ENCODE peak calls at places on chromosomes 16 and 17, in nine cellular contexts. Y, B, R, O, J, X, H, V and C are unnamed samples.

GRCh38 chr16:66933776-66934137 is 445 bp downstream of the CIAO2B start:
- DNase-seq in Y (no peak), B (no peak), R (no peak), O (no peak), J (no peak), X (no peak), H (no peak), V (no peak), C (no peak)

GRCh38 chr17:28475151-28475900 is 1.9 kb downstream of the SLC13A2 start:
- DNase-seq in Y (no peak), B (peak), R (no peak), O (no peak), J (peak), X (no peak), H (no peak), V (no peak), C (no peak)

GRCh38 chr16:15502041-15502725 is 67.8 kb downstream of the BMERB1 start:
- DNase-seq in Y (no peak), B (peak), R (peak), O (no peak), J (no peak), X (no peak), H (no peak), V (no peak), C (peak)

GRCh38 chr17:80212109-80212508 is 8.0 kb downstream of the SGSH start:
- DNase-seq in Y (no peak), B (no peak), R (no peak), O (no peak), J (no peak), X (no peak), H (no peak), V (no peak), C (no peak)

GRCh38 chr16:86809458-86809955 is 231.2 kb downstream of the FOXL1 start:
- DNase-seq in Y (no peak), B (peak), R (no peak), O (no peak), J (no peak), X (no peak), H (no peak), V (no peak), C (peak)

GRCh38 chr16:89701425-89702406 is at the start of gene SPATA2L:
- DNase-seq in Y (peak), B (peak), R (peak), O (peak), J (peak), X (peak), H (peak), V (peak), C (peak)

GRCh38 chr17:9824094-9824493 is 1.6 kb upstream of the GLP2R start:
- DNase-seq in Y (no peak), B (no peak), R (peak), O (no peak), J (no peak), X (no peak), H (no peak), V (no peak), C (no peak)

GRCh38 chr16:22302776-22303363 is 5.7 kb downstream of the POLR3E start:
- DNase-seq in Y (no peak), B (no peak), R (no peak), O (no peak), J (no peak), X (no peak), H (no peak), V (no peak), C (no peak)

GRCh38 chr16:50591800-50592771 is 43.9 kb downstream of the NKD1 start:
- DNase-seq in Y (no peak), B (no peak), R (no peak), O (no peak), J (peak), X (peak), H (peak), V (peak), C (no peak)

GRCh38 chr17:37478187-37478586 is 11.5 kb upstream of the DUSP14 start:
- DNase-seq in Y (no peak), B (peak), R (no peak), O (no peak), J (no peak), X (no peak), H (no peak), V (no peak), C (peak)

GRCh38 chr16:81790772-81791171 is 11.7 kb downstream of the PLCG2 start:
- DNase-seq in Y (no peak), B (no peak), R (no peak), O (no peak), J (no peak), X (no peak), H (no peak), V (no peak), C (peak)

GRCh38 chr17:80212962-80213650 is 7.0 kb downstream of the SGSH start:
- DNase-seq in Y (no peak), B (no peak), R (no peak), O (no peak), J (no peak), X (no peak), H (no peak), V (no peak), C (no peak)

GRCh38 chr17:81641825-81642489 is 5.0 kb downstream of the TSPAN10 start:
- DNase-seq in Y (no peak), B (peak), R (no peak), O (no peak), J (no peak), X (no peak), H (no peak), V (no peak), C (peak)

GRCh38 chr17:51817955-51818354 is 340.6 kb downstream of the CA10 start:
- DNase-seq in Y (no peak), B (no peak), R (no peak), O (no peak), J (no peak), X (no peak), H (no peak), V (no peak), C (no peak)

GRCh38 chr16:70529051-70529777 is 5.6 kb downstream of the SF3B3 start:
- DNase-seq in Y (no peak), B (peak), R (no peak), O (no peak), J (no peak), X (no peak), H (no peak), V (no peak), C (peak)

GRCh38 chr17:75406222-75406615 is 741 bp upstream of the GRB2 start:
- DNase-seq in Y (no peak), B (no peak), R (no peak), O (no peak), J (peak), X (no peak), H (no peak), V (no peak), C (no peak)

GRCh38 chr17:64213995-64214507 is 49.0 kb downstream of the TEX2 start:
- DNase-seq in Y (peak), B (no peak), R (peak), O (no peak), J (no peak), X (no peak), H (no peak), V (no peak), C (no peak)

GRCh38 chr17:28001149-28001548 is 41.3 kb upstream of the NLK start:
- DNase-seq in Y (no peak), B (peak), R (no peak), O (no peak), J (no peak), X (no peak), H (no peak), V (no peak), C (no peak)

GRCh38 chr16:87435399-87436224 is 43.5 kb downstream of the MAP1LC3B start:
- DNase-seq in Y (no peak), B (peak), R (no peak), O (no peak), J (no peak), X (no peak), H (no peak), V (no peak), C (peak)

GRCh38 chr16:35201151-35201550 is 1741.7 kb downstream of the TP53TG3F start:
- DNase-seq in Y (no peak), B (no peak), R (no peak), O (no peak), J (no peak), X (no peak), H (no peak), V (no peak), C (no peak)

GRCh38 chr17:5065227-5065744 is 13.0 kb upstream of the ZFP3 start:
- DNase-seq in Y (no peak), B (no peak), R (no peak), O (no peak), J (no peak), X (no peak), H (no peak), V (no peak), C (peak)

GRCh38 chr17:16521070-16521727 is 29.2 kb upstream of the LRRC75A start:
- DNase-seq in Y (peak), B (peak), R (peak), O (peak), J (peak), X (peak), H (peak), V (peak), C (peak)

GRCh38 chr16:71421911-71422310 is 19.9 kb downstream of the TLE7 start:
- DNase-seq in Y (peak), B (peak), R (peak), O (no peak), J (no peak), X (no peak), H (no peak), V (peak), C (no peak)

GRCh38 chr16:10611825-10612342 is 31.5 kb upstream of the EMP2 start:
- DNase-seq in Y (no peak), B (no peak), R (no peak), O (no peak), J (no peak), X (no peak), H (no peak), V (no peak), C (no peak)

GRCh38 chr16:23124315-23124714 is 24.9 kb downstream of the USP31 start:
- DNase-seq in Y (no peak), B (peak), R (no peak), O (no peak), J (no peak), X (no peak), H (no peak), V (no peak), C (peak)

GRCh38 chr17:40303009-40303657 is 5.8 kb upstream of the RARA start:
- DNase-seq in Y (peak), B (peak), R (peak), O (no peak), J (peak), X (peak), H (no peak), V (peak), C (peak)

GRCh38 chr17:55434721-55435120 is 13.1 kb upstream of the MMD start:
- DNase-seq in Y (no peak), B (peak), R (no peak), O (no peak), J (no peak), X (no peak), H (no peak), V (no peak), C (no peak)

GRCh38 chr17:20216853-20217252 is 207.7 kb downstream of the SPECC1 start:
- DNase-seq in Y (no peak), B (no peak), R (no peak), O (no peak), J (no peak), X (no peak), H (no peak), V (no peak), C (no peak)

GRCh38 chr17:62916684-62917571 is 49.1 kb upstream of the TANC2 start:
- DNase-seq in Y (no peak), B (peak), R (no peak), O (no peak), J (no peak), X (no peak), H (no peak), V (no peak), C (peak)

GRCh38 chr16:30692381-30693074 is 6.4 kb upstream of the SRCAP start:
- DNase-seq in Y (no peak), B (no peak), R (no peak), O (no peak), J (no peak), X (no peak), H (no peak), V (no peak), C (no peak)